ENCODE peak calls at places on chromosome 1, in ten cellular contexts. Y is NCI-H446 treated with DMSO at 0.1 percent for 48 hours; D is effector memory CD8-positive, alpha-beta T cell; G is NCI-H774; C is activated CD4-positive, alpha-beta T cell treated with anti-CD3 and anti-CD28 coated beads for 4 hours; I is smooth muscle cell of the brain vasculature; T is activated T-helper 1 cell treated with Interleukin-2 at 50 U/mL for 16 hours; H is Daoy; U is GM23338; L is HT1080. F is an unnamed sample.

GRCh38 chr1:203742446-203742845 is 22.5 kb upstream of the LAX1 start:
- DNase-seq in Y (no peak), D (no peak), G (no peak), C (no peak), I (no peak), T (no peak), H (no peak), U (no peak), L (peak; percentile 34), F (no peak)

GRCh38 chr1:72357411-72357810 is 75.1 kb upstream of the NEGR1 start:
- DNase-seq in Y (no peak), D (no peak), G (no peak), C (no peak), I (no peak), T (no peak), H (no peak), U (no peak), L (peak; percentile 52), F (no peak)

GRCh38 chr1:8004113-8004802 is 21.9 kb downstream of the ERRFI1 start:
- DNase-seq in Y (no peak), D (no peak), G (no peak), C (no peak), I (no peak), T (no peak), H (no peak), U (peak; percentile 67), L (no peak), F (peak; percentile 46)

GRCh38 chr1:110672001-110672752 is 2.6 kb downstream of the KCNA3 start:
- DNase-seq in Y (peak; percentile 9), D (peak; percentile 79), G (no peak), C (peak; percentile 78), I (no peak), T (peak; percentile 46), H (peak; percentile 43), U (peak; percentile 84), L (peak; percentile 31), F (no peak)

GRCh38 chr1:225812488-225813249 is 2.7 kb downstream of the EPHX1 start:
- DNase-seq in Y (no peak), D (no peak), G (no peak), C (no peak), I (no peak), T (no peak), H (no peak), U (no peak), L (no peak), F (no peak)

GRCh38 chr1:193479187-193479586 is 292.8 kb upstream of the B3GALT2 start:
- DNase-seq in Y (no peak), D (peak; percentile 75), G (no peak), C (peak; percentile 57), I (no peak), T (peak; percentile 66), H (no peak), U (no peak), L (no peak), F (no peak)

GRCh38 chr1:53090227-53091147 is 28.5 kb downstream of the PODN start:
- DNase-seq in Y (no peak), D (peak; percentile 12), G (no peak), C (no peak), I (no peak), T (no peak), H (peak; percentile 27), U (no peak), L (no peak), F (no peak)

GRCh38 chr1:112402682-112403643 is 6.9 kb downstream of the CTTNBP2NL start:
- DNase-seq in Y (no peak), D (no peak), G (no peak), C (no peak), I (no peak), T (no peak), H (no peak), U (no peak), L (no peak), F (no peak)

GRCh38 chr1:212452323-212453155 is 19.8 kb downstream of the NENF start:
- DNase-seq in Y (no peak), D (no peak), G (no peak), C (no peak), I (no peak), T (no peak), H (no peak), U (no peak), L (peak; percentile 56), F (no peak)

GRCh38 chr1:226980565-226981385 is 40.7 kb downstream of the COQ8A start:
- DNase-seq in Y (no peak), D (no peak), G (no peak), C (no peak), I (no peak), T (no peak), H (no peak), U (no peak), L (no peak), F (no peak)

GRCh38 chr1:167648978-167649752 is 19.1 kb downstream of the RCSD1 start:
- DNase-seq in Y (no peak), D (no peak), G (no peak), C (no peak), I (no peak), T (no peak), H (no peak), U (peak; percentile 24), L (no peak), F (no peak)

GRCh38 chr1:6653651-6654290 is 29.1 kb downstream of the THAP3 start:
- DNase-seq in Y (no peak), D (no peak), G (no peak), C (no peak), I (no peak), T (no peak), H (no peak), U (no peak), L (no peak), F (no peak)

GRCh38 chr1:44723496-44724407 is 7.2 kb downstream of the RNU5D-1 start:
- DNase-seq in Y (no peak), D (no peak), G (no peak), C (peak; percentile 48), I (no peak), T (no peak), H (no peak), U (no peak), L (no peak), F (no peak)

GRCh38 chr1:5954964-5955363 is 37.3 kb downstream of the NPHP4 start:
- DNase-seq in Y (no peak), D (no peak), G (no peak), C (no peak), I (no peak), T (no peak), H (no peak), U (no peak), L (no peak), F (no peak)

GRCh38 chr1:9696793-9697192 is 45.3 kb downstream of the PIK3CD start:
- DNase-seq in Y (no peak), D (no peak), G (no peak), C (no peak), I (no peak), T (no peak), H (no peak), U (no peak), L (no peak), F (no peak)

GRCh38 chr1:166350490-166350889 is 183.7 kb upstream of the FAM78B start:
- DNase-seq in Y (no peak), D (no peak), G (no peak), C (no peak), I (no peak), T (no peak), H (no peak), U (peak; percentile 32), L (no peak), F (no peak)

GRCh38 chr1:220789532-220790147 is 2.9 kb downstream of the MTARC1 start:
- DNase-seq in Y (no peak), D (no peak), G (no peak), C (no peak), I (no peak), T (no peak), H (no peak), U (no peak), L (no peak), F (no peak)

GRCh38 chr1:211328866-211329265 is 2.2 kb downstream of the TRAF5 start:
- DNase-seq in Y (peak; percentile 88), D (no peak), G (no peak), C (no peak), I (no peak), T (no peak), H (no peak), U (no peak), L (no peak), F (no peak)

GRCh38 chr1:239633432-239633831 is 247.1 kb downstream of the CHRM3 start:
- DNase-seq in Y (no peak), D (no peak), G (no peak), C (no peak), I (no peak), T (no peak), H (no peak), U (peak; percentile 65), L (no peak), F (no peak)

GRCh38 chr1:115239148-115239820 is 98.8 kb downstream of the NGF start:
- DNase-seq in Y (no peak), D (no peak), G (no peak), C (no peak), I (no peak), T (no peak), H (no peak), U (no peak), L (no peak), F (no peak)

GRCh38 chr1:8167936-8168335 is 141.8 kb upstream of the ERRFI1 start:
- DNase-seq in Y (no peak), D (no peak), G (no peak), C (no peak), I (no peak), T (no peak), H (no peak), U (no peak), L (no peak), F (no peak)

GRCh38 chr1:8816306-8816705 is 1.1 kb downstream of the RERE start:
- DNase-seq in Y (no peak), D (no peak), G (no peak), C (no peak), I (no peak), T (no peak), H (peak; percentile 34), U (no peak), L (peak; percentile 47), F (no peak)

GRCh38 chr1:87956072-87956471 is 627.4 kb downstream of the LMO4 start:
- DNase-seq in Y (peak; percentile 75), D (no peak), G (no peak), C (no peak), I (no peak), T (no peak), H (peak; percentile 98), U (no peak), L (peak; percentile 91), F (peak; percentile 47)

GRCh38 chr1:162904023-162904422 is 43.0 kb upstream of the CCDC190 start:
- DNase-seq in Y (no peak), D (no peak), G (no peak), C (no peak), I (no peak), T (no peak), H (no peak), U (no peak), L (no peak), F (no peak)

GRCh38 chr1:231252336-231252735 is 11.3 kb downstream of the GNPAT start:
- DNase-seq in Y (no peak), D (no peak), G (no peak), C (no peak), I (no peak), T (no peak), H (no peak), U (peak; percentile 21), L (no peak), F (no peak)

GRCh38 chr1:93993731-93994130 is 84.5 kb upstream of the GCLM start:
- DNase-seq in Y (no peak), D (no peak), G (no peak), C (no peak), I (no peak), T (no peak), H (peak; percentile 56), U (no peak), L (peak; percentile 60), F (no peak)

GRCh38 chr1:219990782-219991510 is 55.4 kb downstream of the EPRS1 start:
- DNase-seq in Y (no peak), D (no peak), G (peak; percentile 21), C (no peak), I (peak; percentile 17), T (no peak), H (peak; percentile 9), U (peak; percentile 61), L (peak; percentile 18), F (no peak)

GRCh38 chr1:162753998-162754585 is 36.4 kb upstream of the HSD17B7 start:
- DNase-seq in Y (no peak), D (no peak), G (no peak), C (no peak), I (no peak), T (no peak), H (no peak), U (no peak), L (peak; percentile 62), F (no peak)